ENCODE peak calls at places on chromosomes 6 and 20, in six cellular contexts. One of them, this sample, is unnamed.

GRCh38 chr6:133184798-133185380 is 56.3 kb upstream of the EYA4 start:
- DNase-seq in HepG2: no peak
- DNase-seq in H1: no peak
- DNase-seq in K562: no peak
- DNase-seq in SK-N-SH: no peak
- DNase-seq in GM12878: no peak
- DNase-seq in this sample: peak; percentile 23

GRCh38 chr6:35518566-35519312 is 6.0 kb upstream of the TULP1 start:
- DNase-seq in HepG2: no peak
- DNase-seq in H1: no peak
- DNase-seq in K562: no peak
- DNase-seq in SK-N-SH: no peak
- DNase-seq in GM12878: no peak
- DNase-seq in this sample: no peak

GRCh38 chr6:23180504-23181293 is 611.3 kb downstream of the HDGFL1 start:
- DNase-seq in HepG2: no peak
- DNase-seq in H1: no peak
- DNase-seq in K562: no peak
- DNase-seq in SK-N-SH: peak; percentile 64
- DNase-seq in GM12878: no peak
- DNase-seq in this sample: no peak

GRCh38 chr6:6008648-6009421 is 2.1 kb upstream of the NRN1 start:
- DNase-seq in HepG2: peak; percentile 23
- DNase-seq in H1: no peak
- DNase-seq in K562: peak; percentile 93
- DNase-seq in SK-N-SH: peak; percentile 98
- DNase-seq in GM12878: peak; percentile 36
- DNase-seq in this sample: peak; percentile 38

GRCh38 chr20:18058661-18059467 is 1.1 kb upstream of the OVOL2 start:
- DNase-seq in HepG2: no peak
- DNase-seq in H1: no peak
- DNase-seq in K562: no peak
- DNase-seq in SK-N-SH: peak; percentile 47
- DNase-seq in GM12878: no peak
- DNase-seq in this sample: peak; percentile 20

GRCh38 chr6:120826253-120826652 is 508.0 kb downstream of the TBC1D32 start:
- DNase-seq in HepG2: peak; percentile 52
- DNase-seq in H1: no peak
- DNase-seq in K562: peak; percentile 9
- DNase-seq in SK-N-SH: peak; percentile 27
- DNase-seq in GM12878: no peak
- DNase-seq in this sample: peak; percentile 23

GRCh38 chr20:6525447-6526303 is 241.8 kb upstream of the BMP2 start:
- DNase-seq in HepG2: no peak
- DNase-seq in H1: peak; percentile 7
- DNase-seq in K562: no peak
- DNase-seq in SK-N-SH: no peak
- DNase-seq in GM12878: no peak
- DNase-seq in this sample: no peak

GRCh38 chr20:58106143-58106750 is 122.2 kb downstream of the ANKRD60 start:
- DNase-seq in HepG2: no peak
- DNase-seq in H1: no peak
- DNase-seq in K562: no peak
- DNase-seq in SK-N-SH: no peak
- DNase-seq in GM12878: no peak
- DNase-seq in this sample: no peak

GRCh38 chr6:73236147-73236750 is 11.0 kb upstream of the KHDC1L start:
- DNase-seq in HepG2: no peak
- DNase-seq in H1: no peak
- DNase-seq in K562: no peak
- DNase-seq in SK-N-SH: no peak
- DNase-seq in GM12878: no peak
- DNase-seq in this sample: peak; percentile 21

GRCh38 chr20:38770970-38771369 is 22.7 kb downstream of the ACTR5 start:
- DNase-seq in HepG2: no peak
- DNase-seq in H1: no peak
- DNase-seq in K562: no peak
- DNase-seq in SK-N-SH: no peak
- DNase-seq in GM12878: no peak
- DNase-seq in this sample: no peak

GRCh38 chr20:49594143-49594928 is 26.4 kb upstream of the PTGIS start:
- DNase-seq in HepG2: no peak
- DNase-seq in H1: no peak
- DNase-seq in K562: no peak
- DNase-seq in SK-N-SH: no peak
- DNase-seq in GM12878: no peak
- DNase-seq in this sample: no peak

GRCh38 chr6:3239110-3239830 is 11.8 kb upstream of the TUBB2B start:
- DNase-seq in HepG2: no peak
- DNase-seq in H1: no peak
- DNase-seq in K562: no peak
- DNase-seq in SK-N-SH: no peak
- DNase-seq in GM12878: no peak
- DNase-seq in this sample: peak; percentile 44

GRCh38 chr6:104407957-104408356 is 451.8 kb downstream of the HACE1 start:
- DNase-seq in HepG2: no peak
- DNase-seq in H1: no peak
- DNase-seq in K562: no peak
- DNase-seq in SK-N-SH: no peak
- DNase-seq in GM12878: no peak
- DNase-seq in this sample: no peak

GRCh38 chr6:40409716-40410397 is 177.3 kb downstream of the LRFN2 start:
- DNase-seq in HepG2: no peak
- DNase-seq in H1: no peak
- DNase-seq in K562: no peak
- DNase-seq in SK-N-SH: no peak
- DNase-seq in GM12878: no peak
- DNase-seq in this sample: no peak

DNA sequence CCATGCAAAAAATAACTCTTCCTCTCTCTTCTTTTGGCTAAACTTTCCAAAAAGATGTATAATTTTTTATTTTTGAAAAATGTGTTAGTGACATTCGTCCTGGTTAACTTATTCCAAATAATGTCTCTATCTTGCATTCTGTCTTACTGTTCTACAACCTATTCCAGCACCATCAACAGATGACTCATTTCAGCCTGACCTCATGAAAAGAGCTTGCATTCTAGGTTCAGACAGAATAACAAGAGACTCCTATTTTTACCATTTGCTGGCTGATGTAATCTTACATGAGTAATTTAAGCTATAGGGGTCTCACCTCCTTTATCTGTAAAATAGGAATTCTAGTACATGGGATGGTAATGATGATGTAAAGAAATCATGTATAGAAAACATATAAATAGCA is 109.0 kb downstream of the FUT9 start:
- DNase-seq in HepG2: no peak
- DNase-seq in H1: no peak
- DNase-seq in K562: no peak
- DNase-seq in SK-N-SH: no peak
- DNase-seq in GM12878: no peak
- DNase-seq in this sample: no peak
- TF ChIP-seq RFX5 in HepG2: no peak
- TF ChIP-seq RFX5 in H1: no peak
- TF ChIP-seq RFX5 in K562: no peak
- TF ChIP-seq RFX5 in SK-N-SH: no peak
- TF ChIP-seq RFX5 in GM12878: no peak
- TF ChIP-seq RFX5 in this sample: no peak

DNA sequence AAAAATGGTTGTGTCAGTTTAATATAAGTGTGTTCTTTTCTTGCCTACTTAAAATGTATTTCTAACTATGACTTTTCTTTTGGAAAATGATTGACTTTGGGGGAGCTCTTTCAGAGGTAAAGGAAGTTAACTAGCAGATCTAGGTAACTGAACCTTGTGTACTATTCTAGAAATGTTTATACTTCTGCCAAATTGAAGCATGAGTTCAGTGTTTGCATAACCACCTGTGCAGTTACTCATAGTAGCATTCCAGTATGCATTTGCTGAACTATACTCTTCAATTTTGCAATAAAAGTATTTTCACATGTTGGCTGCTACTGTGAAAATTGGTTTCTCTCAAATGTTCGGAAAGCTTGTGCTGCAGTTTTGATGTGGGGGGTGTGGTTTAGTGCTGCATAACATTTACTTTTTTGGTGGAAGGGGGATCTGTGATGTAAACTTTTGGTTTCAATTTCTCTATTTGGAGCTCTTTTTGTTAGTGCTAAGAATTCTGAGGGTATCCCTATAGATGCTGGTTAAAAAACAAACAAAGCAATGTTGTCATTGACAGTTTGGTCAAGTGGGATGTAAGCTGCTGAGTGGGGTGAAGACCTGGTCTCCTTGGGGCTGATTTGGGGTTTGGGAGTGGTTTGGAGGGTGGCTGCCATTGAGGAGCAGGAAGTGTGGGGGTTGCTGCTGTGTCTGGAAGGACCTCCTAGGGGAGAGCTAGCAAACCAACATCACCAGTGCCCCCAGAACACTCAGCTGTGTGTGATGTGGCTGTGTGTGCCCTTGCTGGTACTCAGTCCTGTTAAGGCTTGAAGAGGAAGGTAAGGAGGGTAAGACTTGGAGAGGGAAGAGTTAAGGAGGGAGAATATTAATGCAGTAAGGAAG is 87.8 kb downstream of the CARMIL1 start:
- DNase-seq in HepG2: no peak
- DNase-seq in H1: no peak
- DNase-seq in K562: no peak
- DNase-seq in SK-N-SH: no peak
- DNase-seq in GM12878: peak; percentile 39
- DNase-seq in this sample: no peak
- TF ChIP-seq CHD2 in HepG2: no peak
- TF ChIP-seq CHD2 in H1: no peak
- TF ChIP-seq CHD2 in K562: no peak
- TF ChIP-seq CHD2 in SK-N-SH: no peak
- TF ChIP-seq CHD2 in GM12878: no peak
- TF ChIP-seq CHD2 in this sample: no peak

GRCh38 chr6:130893277-130893676 is 66.1 kb downstream of the SMLR1 start:
- DNase-seq in HepG2: no peak
- DNase-seq in H1: no peak
- DNase-seq in K562: no peak
- DNase-seq in SK-N-SH: no peak
- DNase-seq in GM12878: no peak
- DNase-seq in this sample: no peak
- TF ChIP-seq RFX5 in HepG2: no peak
- TF ChIP-seq RFX5 in H1: no peak
- TF ChIP-seq RFX5 in K562: no peak
- TF ChIP-seq RFX5 in SK-N-SH: no peak
- TF ChIP-seq RFX5 in GM12878: no peak
- TF ChIP-seq RFX5 in this sample: no peak

DNA sequence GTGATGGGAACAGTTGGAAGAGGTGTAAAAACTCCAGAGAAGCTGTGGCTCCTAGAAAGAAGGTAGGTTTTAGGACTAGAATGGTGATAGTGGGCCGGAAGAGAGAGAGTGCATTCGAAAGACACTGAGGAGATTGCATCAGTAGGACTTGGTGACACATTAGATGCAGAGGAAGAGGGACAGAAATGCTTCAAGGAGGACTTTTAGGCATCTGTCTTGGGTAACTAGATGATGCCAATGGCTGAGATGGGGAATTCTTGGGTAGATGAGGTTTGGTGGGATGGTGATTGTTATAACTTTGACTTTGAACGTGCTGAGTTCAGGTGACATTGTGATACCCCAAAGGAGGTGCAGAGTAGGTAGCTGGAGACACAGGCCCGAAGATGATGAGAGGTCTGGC is 196.5 kb downstream of the GMPR start:
- DNase-seq in HepG2: no peak
- DNase-seq in H1: no peak
- DNase-seq in K562: no peak
- DNase-seq in SK-N-SH: no peak
- DNase-seq in GM12878: no peak
- DNase-seq in this sample: no peak
- TF ChIP-seq CHD2 in HepG2: no peak
- TF ChIP-seq CHD2 in H1: no peak
- TF ChIP-seq CHD2 in K562: no peak
- TF ChIP-seq CHD2 in SK-N-SH: no peak
- TF ChIP-seq CHD2 in GM12878: no peak
- TF ChIP-seq CHD2 in this sample: no peak

GRCh38 chr20:63625771-63626423 is 1.0 kb downstream of the GMEB2 start:
- DNase-seq in HepG2: peak; percentile 57
- DNase-seq in H1: no peak
- DNase-seq in K562: peak; percentile 42
- DNase-seq in SK-N-SH: peak; percentile 67
- DNase-seq in GM12878: no peak
- DNase-seq in this sample: no peak
- TF ChIP-seq RFX5 in HepG2: no peak
- TF ChIP-seq RFX5 in H1: no peak
- TF ChIP-seq RFX5 in K562: no peak
- TF ChIP-seq RFX5 in SK-N-SH: no peak
- TF ChIP-seq RFX5 in GM12878: no peak
- TF ChIP-seq RFX5 in this sample: no peak

DNA sequence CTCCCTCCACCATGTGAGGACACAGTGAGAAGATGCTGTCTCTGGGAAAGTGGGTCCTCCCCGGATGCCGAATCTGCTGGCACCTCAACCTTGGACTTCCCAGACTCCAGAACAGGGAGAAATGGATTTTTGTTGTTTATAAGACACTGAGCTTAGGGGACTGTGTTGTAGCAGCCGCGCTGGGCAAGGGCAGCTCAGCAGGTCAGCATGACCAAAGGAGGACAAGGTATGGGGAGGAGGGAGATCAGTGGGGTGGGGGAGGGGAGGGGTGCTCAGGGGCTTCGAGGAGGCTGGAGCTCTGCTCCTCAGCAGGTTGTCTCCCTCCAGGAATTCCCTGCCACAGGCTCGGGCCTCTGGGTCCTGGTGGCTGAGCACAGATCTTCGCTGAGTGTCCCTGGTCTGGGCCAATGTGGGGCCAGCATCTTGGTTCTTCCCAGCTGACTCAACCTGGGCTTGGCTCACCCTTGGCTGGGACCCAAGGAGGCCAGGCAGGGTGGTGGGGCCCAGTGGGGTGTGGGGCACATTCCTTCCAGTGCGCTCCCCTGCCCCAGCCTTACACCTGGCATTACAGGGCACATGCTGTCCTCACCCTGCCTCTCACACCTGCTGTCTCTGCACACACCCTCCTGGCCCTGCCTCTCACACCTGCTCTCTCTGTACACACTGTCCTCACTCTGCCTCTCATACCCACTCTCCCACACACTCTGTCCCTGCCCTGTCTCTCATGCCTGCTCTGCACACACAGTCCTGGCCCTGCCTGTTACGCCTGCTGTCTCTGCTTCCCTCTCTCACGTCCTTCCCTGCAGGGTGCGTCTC is 107.3 kb downstream of the SYCP2 start:
- DNase-seq in HepG2: no peak
- DNase-seq in H1: no peak
- DNase-seq in K562: no peak
- DNase-seq in SK-N-SH: peak; percentile 6
- DNase-seq in GM12878: no peak
- DNase-seq in this sample: no peak
- TF ChIP-seq CHD2 in HepG2: no peak
- TF ChIP-seq CHD2 in H1: no peak
- TF ChIP-seq CHD2 in K562: no peak
- TF ChIP-seq CHD2 in SK-N-SH: no peak
- TF ChIP-seq CHD2 in GM12878: no peak
- TF ChIP-seq CHD2 in this sample: no peak

GRCh38 chr20:34473262-34473883 is 42.8 kb upstream of the DYNLRB1 start:
- DNase-seq in HepG2: peak; percentile 72
- DNase-seq in H1: peak; percentile 17
- DNase-seq in K562: peak; percentile 44
- DNase-seq in SK-N-SH: peak; percentile 73
- DNase-seq in GM12878: no peak
- DNase-seq in this sample: peak; percentile 74
- TF ChIP-seq RFX5 in HepG2: no peak
- TF ChIP-seq RFX5 in H1: no peak
- TF ChIP-seq RFX5 in K562: no peak
- TF ChIP-seq RFX5 in SK-N-SH: no peak
- TF ChIP-seq RFX5 in GM12878: no peak
- TF ChIP-seq RFX5 in this sample: no peak

This sample was measured in A549.